ENCODE peak calls at places on chromosomes 13 and 19, in nine cellular contexts. V is thoracic aorta, P is astrocyte of the spinal cord, N is hepatocyte, U is Peyer's patch, H is stomach, B is left ventricle myocardium inferior, I is fibroblast of lung, R is AG10803. Y is an unnamed sample.

GRCh38 chr19:46737761-46738171 is 8.1 kb upstream of the FKRP start:
- DNase-seq in V (no peak), P (no peak), N (no peak), U (no peak), H (no peak), B (no peak), I (no peak), R (no peak), Y (no peak)

GRCh38 chr13:79534596-79534995 is 53.6 kb downstream of the NDFIP2 start:
- DNase-seq in V (no peak), P (no peak), N (no peak), U (no peak), H (no peak), B (no peak), I (no peak), R (no peak), Y (no peak)

GRCh38 chr19:4456566-4456842 is 1.1 kb downstream of the UBXN6 start:
- DNase-seq in V (no peak), P (peak; percentile 64), N (peak; percentile 86), U (no peak), H (no peak), B (no peak), I (peak; percentile 65), R (peak; percentile 74), Y (no peak)

GRCh38 chr19:35439921-35440320 is 8.1 kb upstream of the FFAR2 start:
- DNase-seq in V (no peak), P (no peak), N (no peak), U (no peak), H (no peak), B (no peak), I (no peak), R (no peak), Y (no peak)

GRCh38 chr13:22735381-22735995 is 445.3 kb upstream of the SGCG start:
- DNase-seq in V (no peak), P (no peak), N (peak; percentile 12), U (no peak), H (no peak), B (no peak), I (no peak), R (no peak), Y (no peak)

GRCh38 chr13:38766799-38767198 is 79.9 kb downstream of the FREM2 start:
- DNase-seq in V (no peak), P (no peak), N (no peak), U (no peak), H (no peak), B (no peak), I (no peak), R (no peak), Y (no peak)

GRCh38 chr13:32019612-32020233 is 11.9 kb upstream of the FRY start:
- DNase-seq in V (no peak), P (peak; percentile 76), N (peak; percentile 75), U (peak; percentile 26), H (no peak), B (no peak), I (peak; percentile 86), R (peak; percentile 61), Y (peak; percentile 8)

GRCh38 chr13:66001136-66001535 is 1229.0 kb downstream of the PCDH9 start:
- DNase-seq in V (no peak), P (no peak), N (no peak), U (no peak), H (no peak), B (no peak), I (no peak), R (no peak), Y (no peak)

GRCh38 chr13:39317284-39317683 is 279.0 kb downstream of the NHLRC3 start:
- DNase-seq in V (no peak), P (peak; percentile 59), N (no peak), U (no peak), H (no peak), B (peak; percentile 37), I (peak; percentile 88), R (peak; percentile 31), Y (peak; percentile 14)

GRCh38 chr13:96781141-96781540 is 213.1 kb downstream of the OXGR1 start:
- DNase-seq in V (peak; percentile 49), P (no peak), N (no peak), U (no peak), H (no peak), B (peak; percentile 17), I (no peak), R (no peak), Y (no peak)

GRCh38 chr13:90443268-90443667 is 904.2 kb upstream of the MIR17HG start:
- DNase-seq in V (no peak), P (no peak), N (no peak), U (no peak), H (no peak), B (no peak), I (no peak), R (no peak), Y (no peak)

GRCh38 chr19:55257461-55258411 is 1.1 kb downstream of the PPP6R1 start:
- DNase-seq in V (no peak), P (no peak), N (peak; percentile 48), U (peak; percentile 38), H (no peak), B (no peak), I (no peak), R (peak; percentile 12), Y (no peak)

GRCh38 chr19:14450168-14450874 is 17.2 kb downstream of the PKN1 start:
- DNase-seq in V (no peak), P (no peak), N (peak; percentile 37), U (no peak), H (no peak), B (no peak), I (no peak), R (no peak), Y (no peak)

GRCh38 chr13:112861876-112862615 is 107.0 kb upstream of the MCF2L start:
- DNase-seq in V (no peak), P (no peak), N (no peak), U (no peak), H (peak; percentile 10), B (no peak), I (no peak), R (no peak), Y (no peak)

GRCh38 chr19:57850553-57851017 is 926 bp downstream of the ZNF587 start:
- DNase-seq in V (no peak), P (peak; percentile 64), N (peak; percentile 85), U (no peak), H (peak; percentile 56), B (no peak), I (peak; percentile 28), R (peak; percentile 6), Y (no peak)

GRCh38 chr19:17302391-17303166 is 646 bp downstream of the ABHD8 start:
- DNase-seq in V (no peak), P (no peak), N (no peak), U (peak; percentile 20), H (no peak), B (no peak), I (no peak), R (no peak), Y (no peak)

GRCh38 chr13:78976696-78977095 is 317.7 kb upstream of the OBI1 start:
- DNase-seq in V (no peak), P (no peak), N (no peak), U (no peak), H (no peak), B (no peak), I (no peak), R (no peak), Y (no peak)

DNA sequence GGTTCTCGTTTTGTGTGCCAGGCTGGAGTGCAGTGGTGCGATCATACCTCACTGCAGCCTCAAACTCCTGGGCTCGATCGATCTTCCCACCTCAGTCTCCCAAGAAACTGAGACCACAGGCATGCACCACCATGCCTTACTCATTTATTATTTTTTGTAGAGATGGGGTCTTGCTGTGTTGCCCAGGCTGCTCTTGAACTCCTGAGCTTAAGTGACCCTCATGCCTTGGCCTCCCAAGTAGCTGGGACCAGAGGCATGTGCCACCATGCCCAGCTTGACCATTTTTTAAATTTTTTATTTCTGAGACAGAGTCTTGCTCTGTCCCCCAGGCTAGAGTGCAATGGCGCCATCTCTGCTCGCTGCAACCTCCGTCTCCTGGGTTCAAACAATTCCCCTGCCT is 10.2 kb upstream of the GNA11 start:
- DNase-seq in V (no peak), P (no peak), N (no peak), U (no peak), H (no peak), B (no peak), I (no peak), R (no peak), Y (no peak)
- TF ChIP-seq CTCF in V (no peak), P (no peak), N (no peak), U (no peak), H (no peak), B (no peak), I (no peak), R (no peak), Y (no peak)

DNA sequence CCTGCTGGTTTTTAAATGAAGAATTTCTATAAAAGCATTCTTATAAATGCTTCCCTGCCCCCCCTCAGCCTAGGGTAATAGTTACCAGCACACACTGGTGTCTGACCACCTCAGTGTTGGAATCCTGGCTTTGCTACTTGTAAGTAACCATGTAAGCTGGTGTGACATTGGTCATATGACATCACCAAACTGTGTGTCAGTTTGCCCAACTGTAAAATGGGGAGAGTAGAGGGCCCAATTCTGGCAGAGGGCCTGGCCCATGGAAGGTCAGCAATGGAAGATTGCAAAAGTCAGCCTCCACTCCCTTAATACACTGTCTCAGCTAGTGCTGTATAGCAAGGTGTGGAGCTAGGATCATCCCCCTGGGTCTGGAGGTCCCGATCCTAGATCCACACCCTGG is 31.6 kb downstream of the ACSBG2 start:
- DNase-seq in V (no peak), P (no peak), N (no peak), U (no peak), H (no peak), B (no peak), I (no peak), R (no peak), Y (no peak)
- H3K4me3 ChIP-seq in V (no peak overlapping the region), P (no peak overlapping the region), N (no peak overlapping the region), U (no peak overlapping the region), H (no peak overlapping the region), B (no peak overlapping the region), I (no peak overlapping the region), R (no peak overlapping the region), Y (no peak overlapping the region)

DNA sequence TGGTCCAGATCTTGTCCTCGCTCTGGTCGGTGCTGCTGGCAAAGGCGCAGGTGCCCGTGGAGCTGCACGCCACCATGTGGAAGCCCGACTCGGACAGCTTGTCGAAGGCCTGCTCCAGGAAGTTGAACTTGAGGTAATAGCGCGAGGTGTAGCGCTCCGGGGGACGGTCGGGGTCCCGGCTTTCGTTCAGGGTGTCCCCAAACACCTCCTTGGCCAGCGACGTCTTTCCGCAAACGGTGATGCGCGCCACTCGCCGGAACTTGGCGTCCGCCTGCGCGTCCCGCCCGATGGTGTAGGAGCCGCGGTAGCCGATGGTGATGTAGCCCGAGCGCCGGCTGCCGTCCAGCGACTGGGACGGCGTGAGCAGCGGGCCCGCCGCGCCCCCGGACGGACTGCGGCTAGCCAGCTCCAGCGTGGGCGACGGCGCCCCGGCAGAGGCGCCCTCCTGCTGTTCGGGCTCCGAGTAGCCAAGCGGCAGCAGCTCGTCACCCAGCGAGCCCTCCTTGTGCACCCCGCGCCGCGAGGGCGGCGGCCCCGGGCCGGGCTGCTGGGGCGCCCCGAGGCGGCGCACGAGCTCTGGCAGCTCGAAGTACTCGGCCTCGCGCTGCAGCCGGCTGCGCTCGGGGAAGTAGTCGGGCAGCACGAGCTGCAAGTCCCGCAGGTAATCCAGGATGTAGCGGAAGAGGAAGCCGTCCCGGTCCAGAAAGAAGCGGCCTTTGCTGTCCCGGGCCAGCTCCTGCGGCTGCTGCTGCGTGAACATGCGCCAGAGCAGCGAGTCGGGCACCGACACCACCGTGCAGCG is 801 bp downstream of the KCTD12 start:
- DNase-seq in V (no peak), P (peak; percentile 81), N (peak; percentile 78), U (peak; percentile 66), H (peak; percentile 73), B (peak; percentile 81), I (peak; percentile 86), R (peak; percentile 66), Y (peak; percentile 37)
- TF ChIP-seq CTCF in V (peak; percentile 33), P (peak; percentile 46), N (peak; percentile 56), U (peak; percentile 8), H (no peak), B (peak; percentile 59), I (peak; percentile 8), R (peak; percentile 48), Y (no peak)

GRCh38 chr13:110097013-110097412 is 209.9 kb downstream of the COL4A1 start:
- DNase-seq in V (no peak), P (no peak), N (no peak), U (no peak), H (no peak), B (no peak), I (peak; percentile 46), R (no peak), Y (no peak)
- H3K4me3 ChIP-seq in V (no peak overlapping the region), P (no peak overlapping the region), N (no peak overlapping the region), U (no peak overlapping the region), H (no peak overlapping the region), B (no peak overlapping the region), I (no peak overlapping the region), R (no peak overlapping the region), Y (no peak overlapping the region)